ENCODE peak calls at places on chromosomes 2 and 18, in eight cellular contexts. K is lower leg skin; G is Caco-2; A is CD8-positive, alpha-beta memory T cell; I is retinal pigment epithelial cell; J is right lobe of liver; E is SK-N-SH; V is right cardiac atrium. N is an unnamed sample.

GRCh38 chr2:41853427-41854191 is 194.2 kb upstream of the PKDCC start:
- DNase-seq in K (peak; percentile 50), G (peak; percentile 70), A (no peak), I (no peak), J (no peak), E (peak; percentile 71), V (no peak), N (no peak)

GRCh38 chr18:10290244-10291240 is 163.9 kb upstream of the APCDD1 start:
- DNase-seq in K (no peak), G (no peak), A (no peak), I (no peak), J (no peak), E (no peak), V (no peak), N (no peak)

GRCh38 chr18:37486848-37487247 is 78.8 kb downstream of the CELF4 start:
- DNase-seq in K (no peak), G (no peak), A (no peak), I (no peak), J (no peak), E (no peak), V (no peak), N (no peak)

GRCh38 chr2:112876971-112877361 is 34.0 kb upstream of the IL37 start:
- DNase-seq in K (no peak), G (no peak), A (no peak), I (no peak), J (no peak), E (no peak), V (no peak), N (no peak)

GRCh38 chr2:84276585-84277255 is 182.4 kb downstream of the SUCLG1 start:
- DNase-seq in K (no peak), G (no peak), A (no peak), I (no peak), J (no peak), E (no peak), V (no peak), N (no peak)

GRCh38 chr2:231479455-231479854 is 15.2 kb upstream of the NCL start:
- DNase-seq in K (no peak), G (no peak), A (no peak), I (no peak), J (no peak), E (no peak), V (no peak), N (no peak)

GRCh38 chr2:235050992-235051351 is 99.2 kb downstream of the SH3BP4 start:
- DNase-seq in K (peak; percentile 94), G (no peak), A (no peak), I (peak; percentile 84), J (peak; percentile 89), E (peak; percentile 89), V (peak; percentile 96), N (peak; percentile 92)

GRCh38 chr2:45915523-45915922 is 264.0 kb downstream of the PRKCE start:
- DNase-seq in K (no peak), G (no peak), A (no peak), I (no peak), J (no peak), E (no peak), V (no peak), N (no peak)

GRCh38 chr2:157644776-157645175 is 16.1 kb upstream of the ACVR1C start:
- DNase-seq in K (no peak), G (no peak), A (no peak), I (no peak), J (no peak), E (no peak), V (no peak), N (no peak)

GRCh38 chr2:217993055-217993645 is 9.6 kb downstream of the TNS1 start:
- DNase-seq in K (no peak), G (no peak), A (no peak), I (no peak), J (no peak), E (no peak), V (peak; percentile 14), N (no peak)

GRCh38 chr18:6593142-6593889 is 136.2 kb upstream of the ARHGAP28 start:
- DNase-seq in K (no peak), G (no peak), A (no peak), I (peak; percentile 6), J (no peak), E (peak; percentile 13), V (no peak), N (no peak)

GRCh38 chr2:172426635-172427255 is 641 bp upstream of the ITGA6 start:
- DNase-seq in K (no peak), G (no peak), A (no peak), I (no peak), J (no peak), E (no peak), V (no peak), N (no peak)

GRCh38 chr18:2480536-2480935 is 90.8 kb downstream of the METTL4 start:
- DNase-seq in K (no peak), G (no peak), A (no peak), I (no peak), J (no peak), E (no peak), V (no peak), N (no peak)
- H3K4me3 ChIP-seq in K (no peak overlapping the region), G (no peak overlapping the region), A (no peak overlapping the region), I (no peak overlapping the region), J (no peak overlapping the region), E (no peak overlapping the region), V (no peak overlapping the region), N (no peak overlapping the region)

GRCh38 chr18:77067315-77068061 is 65.1 kb downstream of the MBP start:
- DNase-seq in K (peak; percentile 79), G (no peak), A (peak; percentile 53), I (peak; percentile 90), J (no peak), E (no peak), V (peak; percentile 79), N (no peak)

GRCh38 chr18:77065221-77065981 is 67.2 kb downstream of the MBP start:
- DNase-seq in K (no peak), G (no peak), A (peak; percentile 40), I (peak; percentile 89), J (no peak), E (no peak), V (no peak), N (no peak)

GRCh38 chr18:77068321-77068841 is 64.2 kb downstream of the MBP start:
- DNase-seq in K (no peak), G (no peak), A (no peak), I (no peak), J (no peak), E (no peak), V (no peak), N (no peak)

GRCh38 chr18:77066101-77066500 is 66.5 kb downstream of the MBP start:
- DNase-seq in K (no peak), G (no peak), A (no peak), I (no peak), J (no peak), E (no peak), V (no peak), N (no peak)

GRCh38 chr18:77066689-77067088 is 65.9 kb downstream of the MBP start:
- DNase-seq in K (no peak), G (no peak), A (no peak), I (no peak), J (no peak), E (no peak), V (no peak), N (no peak)
- H3K4me3 ChIP-seq in K (no peak overlapping the region), G (no peak overlapping the region), A (no peak overlapping the region), I (no peak overlapping the region), J (no peak overlapping the region), E (no peak overlapping the region), V (no peak overlapping the region), N (no peak overlapping the region)

GRCh38 chr18:44182363-44182762 is 498.3 kb upstream of the SETBP1 start:
- DNase-seq in K (no peak), G (no peak), A (no peak), I (no peak), J (no peak), E (no peak), V (no peak), N (peak; percentile 92)

GRCh38 chr18:44181951-44182350 is 498.7 kb upstream of the SETBP1 start:
- DNase-seq in K (no peak), G (no peak), A (no peak), I (no peak), J (no peak), E (no peak), V (no peak), N (no peak)

GRCh38 chr18:44185981-44186380 is 494.7 kb upstream of the SETBP1 start:
- DNase-seq in K (no peak), G (no peak), A (no peak), I (no peak), J (no peak), E (no peak), V (no peak), N (no peak)

GRCh38 chr18:44187090-44187489 is 493.6 kb upstream of the SETBP1 start:
- DNase-seq in K (no peak), G (no peak), A (no peak), I (no peak), J (no peak), E (no peak), V (no peak), N (no peak)
- H3K4me3 ChIP-seq in K (no peak overlapping the region), G (no peak overlapping the region), A (no peak overlapping the region), I (no peak overlapping the region), J (no peak overlapping the region), E (no peak overlapping the region), V (no peak overlapping the region), N (no peak overlapping the region)

GRCh38 chr2:74197049-74197448 is 1.4 kb upstream of the MTHFD2 start:
- DNase-seq in K (no peak), G (no peak), A (no peak), I (no peak), J (no peak), E (no peak), V (no peak), N (no peak)

GRCh38 chr2:74194799-74195198 is 3.6 kb upstream of the MTHFD2 start:
- DNase-seq in K (no peak), G (peak; percentile 1), A (no peak), I (no peak), J (no peak), E (no peak), V (no peak), N (no peak)

GRCh38 chr2:74188696-74189095 is 9.7 kb upstream of the MTHFD2 start:
- DNase-seq in K (no peak), G (no peak), A (no peak), I (no peak), J (no peak), E (no peak), V (no peak), N (no peak)

GRCh38 chr2:74188018-74188601 is 9.4 kb upstream of the MOB1A start:
- DNase-seq in K (peak; percentile 69), G (peak; percentile 58), A (no peak), I (no peak), J (no peak), E (no peak), V (peak; percentile 52), N (no peak)

GRCh38 chr2:74191596-74192380 is 6.6 kb upstream of the MTHFD2 start:
- DNase-seq in K (no peak), G (peak; percentile 12), A (no peak), I (no peak), J (no peak), E (no peak), V (no peak), N (no peak)
- H3K4me3 ChIP-seq in K (no peak overlapping the region), G (no peak overlapping the region), A (no peak overlapping the region), I (no peak overlapping the region), J (no peak overlapping the region), E (no peak overlapping the region), V (no peak overlapping the region), N (no peak overlapping the region)